ENCODE peak calls at places on chromosomes 1 and 21, in nine cellular contexts. Z is fibroblast of lung, H is brain microvascular endothelial cell, L is PC-9, P is foreskin keratinocyte, R is omental fat pad, A is HFF-Myc, F is mucosa of descending colon, S is ovary. J is an unnamed sample.

GRCh38 chr1:26702680-26703038 is 6.8 kb downstream of the ARID1A start:
- DNase-seq in Z (no peak), H (no peak), L (no peak), P (no peak), R (no peak), A (no peak), F (no peak), S (no peak), J (no peak)

GRCh38 chr1:39061951-39062350 is 35.8 kb downstream of the NDUFS5 start:
- DNase-seq in Z (peak), H (no peak), L (no peak), P (no peak), R (no peak), A (no peak), F (no peak), S (no peak), J (no peak)

GRCh38 chr1:174967845-174968705 is 31.7 kb upstream of the CACYBP start:
- DNase-seq in Z (no peak), H (no peak), L (no peak), P (no peak), R (no peak), A (no peak), F (no peak), S (no peak), J (no peak)

GRCh38 chr1:160626560-160627342 is 20.1 kb downstream of the SLAMF1 start:
- DNase-seq in Z (no peak), H (no peak), L (no peak), P (no peak), R (no peak), A (no peak), F (no peak), S (no peak), J (no peak)

GRCh38 chr21:33850401-33850800 is 65.2 kb downstream of the ATP5PO start:
- DNase-seq in Z (no peak), H (no peak), L (no peak), P (no peak), R (no peak), A (no peak), F (no peak), S (no peak), J (no peak)

GRCh38 chr1:58901008-58901407 is 117.2 kb upstream of the JUN start:
- DNase-seq in Z (no peak), H (no peak), L (peak), P (no peak), R (no peak), A (no peak), F (no peak), S (no peak), J (no peak)

GRCh38 chr1:224879404-224879803 is 50.1 kb upstream of the DNAH14 start:
- DNase-seq in Z (peak), H (peak), L (no peak), P (no peak), R (no peak), A (no peak), F (no peak), S (no peak), J (no peak)

GRCh38 chr1:234659538-234659937 is 49.6 kb upstream of the IRF2BP2 start:
- DNase-seq in Z (peak), H (peak), L (peak), P (peak), R (no peak), A (peak), F (no peak), S (peak), J (no peak)

GRCh38 chr1:223886516-223886921 is 40.8 kb upstream of the TP53BP2 start:
- DNase-seq in Z (no peak), H (no peak), L (peak), P (peak), R (no peak), A (no peak), F (no peak), S (no peak), J (no peak)

GRCh38 chr21:41361786-41362604 is at the start of gene MX2:
- DNase-seq in Z (peak), H (peak), L (peak), P (peak), R (peak), A (peak), F (peak), S (no peak), J (no peak)

GRCh38 chr1:224623310-224623714 is 7.2 kb downstream of the CNIH3 start:
- DNase-seq in Z (peak), H (peak), L (no peak), P (no peak), R (no peak), A (no peak), F (no peak), S (no peak), J (no peak)

GRCh38 chr1:221778535-221779142 is 36.8 kb upstream of the DUSP10 start:
- DNase-seq in Z (no peak), H (no peak), L (no peak), P (no peak), R (no peak), A (no peak), F (no peak), S (no peak), J (no peak)

GRCh38 chr1:228695015-228695955 is 40.0 kb upstream of the RHOU start:
- DNase-seq in Z (no peak), H (no peak), L (no peak), P (peak), R (no peak), A (no peak), F (no peak), S (no peak), J (no peak)

GRCh38 chr1:156386134-156386901 is 17.3 kb downstream of the RHBG start:
- DNase-seq in Z (no peak), H (no peak), L (no peak), P (no peak), R (no peak), A (no peak), F (no peak), S (no peak), J (no peak)

GRCh38 chr21:39705849-39706248 is 39.1 kb upstream of the IGSF5 start:
- DNase-seq in Z (peak), H (no peak), L (no peak), P (no peak), R (no peak), A (no peak), F (no peak), S (no peak), J (no peak)

GRCh38 chr1:44714532-44714931 is 16.4 kb downstream of the RNU5D-1 start:
- DNase-seq in Z (no peak), H (no peak), L (no peak), P (no peak), R (no peak), A (no peak), F (no peak), S (no peak), J (no peak)

GRCh38 chr21:37294674-37295073 is 27.5 kb upstream of the VPS26C start:
- DNase-seq in Z (no peak), H (no peak), L (no peak), P (no peak), R (no peak), A (no peak), F (no peak), S (no peak), J (no peak)

GRCh38 chr1:230818881-230819280 is 49.4 kb downstream of the C1orf198 start:
- DNase-seq in Z (no peak), H (no peak), L (no peak), P (no peak), R (no peak), A (no peak), F (no peak), S (no peak), J (no peak)

GRCh38 chr1:54542120-54542961 is 5.7 kb upstream of the ACOT11 start:
- DNase-seq in Z (peak), H (peak), L (peak), P (peak), R (peak), A (no peak), F (peak), S (peak), J (peak)

GRCh38 chr21:35191128-35191527 is 142.0 kb upstream of the RUNX1 start:
- DNase-seq in Z (no peak), H (no peak), L (no peak), P (no peak), R (no peak), A (no peak), F (no peak), S (no peak), J (no peak)

GRCh38 chr1:116328671-116329070 is 44.4 kb upstream of the ATP1A1 start:
- DNase-seq in Z (no peak), H (no peak), L (no peak), P (no peak), R (no peak), A (no peak), F (no peak), S (no peak), J (no peak)

GRCh38 chr1:2341706-2342383 is 49.5 kb downstream of the MORN1 start:
- DNase-seq in Z (no peak), H (no peak), L (no peak), P (no peak), R (no peak), A (no peak), F (peak), S (no peak), J (no peak)

GRCh38 chr1:109482796-109483638 is 688 bp upstream of the ATXN7L2 start:
- DNase-seq in Z (no peak), H (no peak), L (no peak), P (no peak), R (no peak), A (no peak), F (peak), S (peak), J (peak)

DNA sequence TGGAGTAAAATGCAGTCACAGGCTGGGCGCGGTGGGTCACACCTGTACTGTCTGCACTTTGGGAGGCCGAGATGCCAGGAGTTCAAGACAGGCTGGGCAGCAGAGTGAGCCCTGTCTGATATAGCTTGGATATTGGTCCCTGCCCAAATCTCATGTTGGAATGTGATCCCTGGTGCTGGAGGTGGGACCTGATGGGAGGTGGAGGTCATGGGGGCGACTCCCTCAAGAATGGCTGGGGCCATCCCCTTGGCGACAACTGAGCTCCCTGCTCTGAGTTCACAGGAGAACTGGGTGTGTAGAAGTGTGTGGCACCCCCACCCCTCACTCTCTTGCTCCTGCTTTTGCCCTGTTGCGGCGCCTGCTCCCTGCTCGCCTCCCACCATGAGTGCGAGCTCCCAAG is 11.5 kb upstream of the PDXK start:
- DNase-seq in Z (no peak), H (no peak), L (no peak), P (no peak), R (no peak), A (no peak), F (no peak), S (no peak), J (no peak)
- TF ChIP-seq CTCF in Z (no peak), H (no peak), L (no peak), P (no peak), R (no peak), A (no peak), F (no peak), S (no peak), J (no peak)

GRCh38 chr1:179877586-179878265 is at the start of gene TOR1AIP2:
- DNase-seq in Z (peak), H (peak), L (peak), P (peak), R (peak), A (peak), F (peak), S (peak), J (peak)
- TF ChIP-seq CTCF in Z (no peak), H (peak), L (no peak), P (peak), R (no peak), A (no peak), F (no peak), S (no peak), J (no peak)

GRCh38 chr1:115088871-115089442 is 346 bp downstream of the TSPAN2 start:
- DNase-seq in Z (no peak), H (no peak), L (no peak), P (no peak), R (no peak), A (no peak), F (no peak), S (no peak), J (no peak)
- TF ChIP-seq CTCF in Z (no peak), H (no peak), L (no peak), P (no peak), R (no peak), A (no peak), F (no peak), S (no peak), J (no peak)

DNA sequence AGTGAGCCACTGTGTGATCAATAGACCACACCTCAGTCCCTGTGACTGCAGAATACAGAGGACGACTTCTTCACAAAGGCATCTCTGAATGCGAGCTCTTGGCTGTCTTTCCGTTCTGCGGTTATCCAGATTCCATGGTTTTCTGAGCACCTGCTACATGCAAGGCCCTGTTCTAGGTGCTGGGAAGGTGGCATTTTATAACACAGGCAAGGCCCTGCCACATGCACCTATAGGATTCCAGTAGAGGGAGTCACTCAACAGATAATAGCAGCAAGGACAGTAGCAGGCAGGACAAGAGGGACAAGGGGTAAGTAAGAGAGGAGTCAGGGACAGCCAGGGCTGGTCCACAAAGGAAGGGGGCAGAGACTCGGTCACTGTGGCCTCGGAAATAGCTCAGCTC is 9.0 kb downstream of the URB1 start:
- DNase-seq in Z (no peak), H (no peak), L (no peak), P (no peak), R (no peak), A (no peak), F (no peak), S (no peak), J (no peak)
- TF ChIP-seq CTCF in Z (no peak), H (no peak), L (no peak), P (peak), R (no peak), A (no peak), F (no peak), S (no peak), J (no peak)

J was measured in nephron progenitor cell.